ENCODE peak calls at places on chromosomes 16 and 17, in nine cellular contexts. U is MCF 10A, N is cardiac muscle cell, J is astrocyte of the cerebellum, V is neural progenitor cell, E is left ventricle myocardium inferior, M is IMR-90, G is cardiac fibroblast, B is chondrocyte. X is an unnamed sample.

GRCh38 chr17:68036304-68037147 is 991 bp downstream of the KPNA2 start:
- DNase-seq in U (no peak), N (peak; percentile 43), J (no peak), V (no peak), E (no peak), M (peak; percentile 59), G (peak; percentile 43), B (no peak), X (no peak)

GRCh38 chr16:1308036-1308976 is 1.1 kb upstream of the UBE2I start:
- DNase-seq in U (peak; percentile 38), N (no peak), J (peak; percentile 8), V (no peak), E (no peak), M (peak; percentile 16), G (no peak), B (no peak), X (no peak)

GRCh38 chr17:6706996-6707395 is 6.2 kb downstream of the SLC13A5 start:
- DNase-seq in U (no peak), N (no peak), J (no peak), V (no peak), E (no peak), M (no peak), G (no peak), B (peak; percentile 68), X (no peak)

GRCh38 chr17:57234252-57235092 is 21.9 kb upstream of the MSI2 start:
- DNase-seq in U (no peak), N (no peak), J (no peak), V (peak; percentile 24), E (no peak), M (no peak), G (no peak), B (no peak), X (no peak)

GRCh38 chr16:57266531-57267268 is 17.8 kb downstream of the PLLP start:
- DNase-seq in U (peak; percentile 37), N (peak; percentile 20), J (no peak), V (no peak), E (no peak), M (no peak), G (no peak), B (no peak), X (no peak)

GRCh38 chr17:18182978-18183333 is 672 bp upstream of the ALKBH5 start:
- DNase-seq in U (no peak), N (peak; percentile 90), J (peak; percentile 29), V (no peak), E (peak; percentile 91), M (peak; percentile 78), G (peak; percentile 93), B (no peak), X (peak; percentile 71)

GRCh38 chr16:53056528-53056881 is 1.7 kb downstream of the CHD9 start:
- DNase-seq in U (peak; percentile 17), N (peak; percentile 68), J (no peak), V (no peak), E (no peak), M (peak; percentile 66), G (peak; percentile 64), B (no peak), X (no peak)

GRCh38 chr16:727291-727977 is 528 bp downstream of the HAGHL start:
- DNase-seq in U (no peak), N (no peak), J (no peak), V (peak; percentile 50), E (no peak), M (no peak), G (no peak), B (no peak), X (no peak)

GRCh38 chr17:41907185-41907556 is 11.6 kb downstream of the ACLY start:
- DNase-seq in U (no peak), N (peak; percentile 68), J (peak; percentile 84), V (no peak), E (no peak), M (peak; percentile 82), G (peak; percentile 69), B (no peak), X (no peak)

GRCh38 chr16:8565498-8565897 is 24.8 kb downstream of the TMEM114 start:
- DNase-seq in U (no peak), N (no peak), J (no peak), V (peak; percentile 22), E (no peak), M (no peak), G (no peak), B (no peak), X (no peak)

GRCh38 chr16:351804-352520 is 561 bp downstream of the AXIN1 start:
- DNase-seq in U (no peak), N (no peak), J (no peak), V (peak; percentile 61), E (peak; percentile 41), M (no peak), G (peak; percentile 11), B (no peak), X (no peak)

GRCh38 chr16:80509872-80510271 is 30.9 kb upstream of the DYNLRB2 start:
- DNase-seq in U (no peak), N (no peak), J (no peak), V (no peak), E (no peak), M (no peak), G (no peak), B (no peak), X (no peak)

GRCh38 chr17:4232168-4232813 is 31.5 kb downstream of the ANKFY1 start:
- DNase-seq in U (peak; percentile 47), N (peak; percentile 76), J (peak; percentile 42), V (no peak), E (no peak), M (peak; percentile 74), G (peak; percentile 64), B (no peak), X (no peak)

GRCh38 chr16:19131809-19132777 is 18.3 kb downstream of the ITPRIPL2 start:
- DNase-seq in U (no peak), N (no peak), J (no peak), V (no peak), E (no peak), M (no peak), G (no peak), B (no peak), X (peak; percentile 45)

GRCh38 chr17:80795737-80796136 is 195.9 kb upstream of the CHMP6 start:
- DNase-seq in U (no peak), N (peak; percentile 54), J (no peak), V (no peak), E (peak; percentile 70), M (no peak), G (peak; percentile 67), B (no peak), X (no peak)

GRCh38 chr16:73095142-73095791 is 47.3 kb upstream of the ZFHX3 start:
- DNase-seq in U (peak; percentile 22), N (no peak), J (no peak), V (no peak), E (no peak), M (peak; percentile 6), G (no peak), B (no peak), X (no peak)

GRCh38 chr17:82963104-82963950 is 116.1 kb upstream of the METRNL start:
- DNase-seq in U (no peak), N (peak; percentile 86), J (peak; percentile 51), V (peak; percentile 86), E (peak; percentile 86), M (peak; percentile 77), G (peak; percentile 83), B (peak; percentile 88), X (peak; percentile 66)

GRCh38 chr16:974606-975312 is 4.0 kb upstream of the LMF1 start:
- DNase-seq in U (peak; percentile 10), N (no peak), J (no peak), V (no peak), E (no peak), M (no peak), G (no peak), B (no peak), X (no peak)

DNA sequence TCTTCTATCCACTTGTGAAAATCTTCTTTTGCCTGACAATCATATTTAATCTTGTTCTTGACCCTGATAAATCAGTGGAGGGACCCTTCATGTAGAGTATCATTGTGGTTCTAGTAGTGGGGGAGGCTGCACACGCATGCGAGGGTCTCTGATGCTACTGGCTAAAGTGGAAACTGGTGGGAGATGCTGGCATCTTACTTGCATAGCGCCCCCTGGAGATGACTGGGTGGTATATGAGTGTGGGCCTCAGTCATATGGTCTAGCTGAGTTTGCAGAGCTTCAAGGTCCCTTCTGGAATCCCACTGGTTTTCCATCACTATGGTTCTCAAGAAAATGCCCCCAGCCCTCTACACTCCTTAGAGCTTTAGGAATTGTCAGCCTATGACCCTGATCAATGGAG is 236.4 kb upstream of the AXIN2 start:
- DNase-seq in U (peak; percentile 12), N (peak; percentile 37), J (no peak), V (peak; percentile 74), E (no peak), M (no peak), G (no peak), B (no peak), X (peak; percentile 30)
- TF ChIP-seq CTCF in U (peak; percentile 16), N (peak; percentile 51), J (peak; percentile 14), V (peak; percentile 76), E (peak; percentile 36), M (no peak), G (peak; percentile 35), B (peak; percentile 50), X (peak; percentile 61)

GRCh38 chr16:67444259-67445125 is 13.6 kb downstream of the HSD11B2 start:
- DNase-seq in U (no peak), N (no peak), J (no peak), V (no peak), E (no peak), M (no peak), G (no peak), B (no peak), X (no peak)
- TF ChIP-seq CTCF in U (no peak), N (no peak), J (no peak), V (peak; percentile 18), E (no peak), M (no peak), G (no peak), B (no peak), X (no peak)

GRCh38 chr17:78972507-78973105 is 7.1 kb downstream of the LGALS3BP start:
- DNase-seq in U (no peak), N (no peak), J (no peak), V (no peak), E (no peak), M (no peak), G (no peak), B (no peak), X (no peak)

GRCh38 chr17:78971764-78972506 is 7.8 kb downstream of the LGALS3BP start:
- DNase-seq in U (no peak), N (no peak), J (no peak), V (no peak), E (no peak), M (no peak), G (no peak), B (no peak), X (no peak)

GRCh38 chr17:78973196-78973595 is 6.5 kb downstream of the LGALS3BP start:
- DNase-seq in U (no peak), N (peak; percentile 37), J (no peak), V (peak; percentile 67), E (no peak), M (no peak), G (peak; percentile 34), B (no peak), X (no peak)

GRCh38 chr17:78969865-78970264 is 9.9 kb downstream of the LGALS3BP start:
- DNase-seq in U (no peak), N (no peak), J (no peak), V (no peak), E (no peak), M (no peak), G (no peak), B (no peak), X (no peak)

GRCh38 chr17:78970834-78971763 is 8.6 kb downstream of the LGALS3BP start:
- DNase-seq in U (peak; percentile 72), N (peak; percentile 81), J (peak; percentile 49), V (peak; percentile 84), E (peak; percentile 85), M (peak; percentile 72), G (peak; percentile 82), B (no peak), X (peak; percentile 83)
- TF ChIP-seq CTCF in U (peak; percentile 83), N (peak; percentile 89), J (peak; percentile 89), V (peak; percentile 89), E (peak; percentile 94), M (peak; percentile 90), G (peak; percentile 87), B (peak; percentile 96), X (peak; percentile 84)

GRCh38 chr16:66429290-66429962 is 2.3 kb downstream of the BEAN1 start:
- DNase-seq in U (no peak), N (no peak), J (no peak), V (peak; percentile 75), E (no peak), M (no peak), G (no peak), B (no peak), X (no peak)
- TF ChIP-seq CTCF in U (no peak), N (no peak), J (peak; percentile 30), V (peak; percentile 49), E (no peak), M (no peak), G (no peak), B (no peak), X (no peak)

X was measured in endothelial cell.